ENCODE peak calls at places on chromosomes 2 and 18, in nine cellular contexts. V, R, S, B, K, X, Z, C and H are unnamed samples.

GRCh38 chr2:138421971-138422335 is 79.6 kb upstream of the SPOPL start:
- DNase-seq in K (no peak), B (no peak), X (no peak), Z (peak; percentile 81), S (peak; percentile 76), V (no peak), R (no peak), C (peak; percentile 67), H (peak; percentile 60)

GRCh38 chr2:168025487-168026203 is 221.8 kb downstream of the STK39 start:
- DNase-seq in R (no peak), Z (peak; percentile 12), B (no peak), S (no peak), C (no peak), X (no peak), K (no peak), V (no peak), H (no peak)

GRCh38 chr2:59301466-59302402 is 1060.6 kb upstream of the FANCL start:
- DNase-seq in K (no peak), C (peak; percentile 78), R (no peak), V (peak; percentile 8), X (no peak), B (no peak), Z (peak; percentile 3), S (peak; percentile 97), H (peak; percentile 64)

GRCh38 chr2:64359176-64359891 is 94.6 kb upstream of the LGALSL start:
- DNase-seq in V (no peak), R (no peak), B (no peak), K (no peak), Z (no peak), S (no peak), X (no peak), C (peak; percentile 10), H (no peak)

GRCh38 chr2:95179451-95179850 is 13.8 kb downstream of the ZNF2 start:
- DNase-seq in K (no peak), V (no peak), X (no peak), C (no peak), Z (no peak), B (no peak), R (no peak), S (no peak), H (no peak)

GRCh38 chr2:19050354-19050753 is 308.1 kb downstream of the OSR1 start:
- DNase-seq in Z (no peak), K (no peak), V (no peak), C (no peak), R (no peak), X (no peak), S (no peak), B (no peak), H (no peak)

GRCh38 chr2:46298522-46299351 is 1.5 kb downstream of the EPAS1 start:
- DNase-seq in S (peak; percentile 56), B (no peak), R (peak; percentile 25), X (no peak), Z (peak; percentile 42), C (peak; percentile 64), V (peak; percentile 19), K (no peak), H (no peak)

GRCh38 chr2:108589372-108589771 is 55.1 kb downstream of the LIMS1 start:
- DNase-seq in K (no peak), R (no peak), S (no peak), C (no peak), B (no peak), V (no peak), Z (no peak), X (no peak), H (no peak)

GRCh38 chr2:18791172-18791797 is 201.9 kb upstream of the NT5C1B start:
- DNase-seq in X (no peak), Z (no peak), C (no peak), V (no peak), K (no peak), B (no peak), R (no peak), S (no peak), H (no peak)

GRCh38 chr2:81672923-81673322 is 1368.4 kb upstream of the LRRTM1 start:
- DNase-seq in K (no peak), Z (no peak), B (no peak), X (no peak), R (no peak), V (no peak), S (no peak), C (no peak), H (no peak)

GRCh38 chr2:9375857-9376428 is 47.4 kb downstream of the ITGB1BP1 start:
- DNase-seq in X (no peak), R (no peak), C (no peak), V (no peak), S (no peak), K (no peak), Z (no peak), B (no peak), H (no peak)

GRCh38 chr18:26468931-26469340 is 79.4 kb downstream of the KCTD1 start:
- DNase-seq in R (no peak), B (no peak), X (no peak), K (no peak), S (peak; percentile 72), C (peak; percentile 33), V (no peak), Z (no peak), H (no peak)

GRCh38 chr2:48566582-48566981 is 36.6 kb downstream of the STON1 start:
- DNase-seq in V (no peak), X (no peak), C (peak; percentile 21), Z (peak; percentile 11), K (no peak), B (no peak), S (peak; percentile 55), R (no peak), H (peak; percentile 30)

GRCh38 chr2:96330407-96330806 is 5.2 kb upstream of the NCAPH start:
- DNase-seq in V (no peak), B (no peak), K (no peak), R (no peak), S (no peak), C (no peak), X (no peak), Z (peak; percentile 32), H (no peak)

GRCh38 chr18:51123481-51123880 is 74.0 kb downstream of the MEX3C start:
- DNase-seq in X (no peak), Z (no peak), K (no peak), R (no peak), C (no peak), B (no peak), V (no peak), S (no peak), H (no peak)

GRCh38 chr18:46053368-46054095 is 18.5 kb downstream of the PSTPIP2 start:
- DNase-seq in K (no peak), C (no peak), X (no peak), B (no peak), Z (peak; percentile 18), V (no peak), S (no peak), R (no peak), H (peak; percentile 53)

GRCh38 chr18:58528011-58528367 is 100.9 kb downstream of the ALPK2 start:
- DNase-seq in C (no peak), V (no peak), B (no peak), K (no peak), S (no peak), R (no peak), Z (no peak), X (no peak), H (peak; percentile 13)

GRCh38 chr2:66771359-66771978 is 336.5 kb downstream of the MEIS1 start:
- DNase-seq in R (no peak), V (no peak), X (no peak), B (no peak), C (no peak), K (no peak), S (no peak), Z (peak; percentile 3), H (no peak)

GRCh38 chr2:239792649-239793010 is 232.5 kb downstream of the NDUFA10 start:
- DNase-seq in S (no peak), X (no peak), B (no peak), K (no peak), R (no peak), C (no peak), V (no peak), Z (no peak), H (no peak)